ENCODE peak calls at places on chromosomes 11 and 22, in nine cellular contexts. One of them, this sample, is unnamed.

GRCh38 chr22:42283288-42284229 is 13.1 kb upstream of the TCF20 start:
- DNase-seq in mucosa of descending colon: no peak
- DNase-seq in GM23338: no peak
- DNase-seq in A549: no peak
- DNase-seq in upper lobe of right lung: peak
- DNase-seq in cardiac muscle cell: peak
- DNase-seq in breast epithelium: no peak
- DNase-seq in OCI-LY7: no peak
- DNase-seq in CD8-positive, alpha-beta T cell: peak
- DNase-seq in this sample: no peak

GRCh38 chr11:118152552-118153471 is at the start of gene SCN4B:
- DNase-seq in cardiac muscle cell: peak
- DNase-seq in A549: peak
- DNase-seq in CD8-positive, alpha-beta T cell: no peak
- DNase-seq in OCI-LY7: no peak
- DNase-seq in mucosa of descending colon: no peak
- DNase-seq in GM23338: peak
- DNase-seq in upper lobe of right lung: peak
- DNase-seq in breast epithelium: no peak
- DNase-seq in this sample: peak

GRCh38 chr11:18012906-18013781 is at the start of gene SERGEF:
- DNase-seq in OCI-LY7: peak
- DNase-seq in cardiac muscle cell: peak
- DNase-seq in upper lobe of right lung: peak
- DNase-seq in CD8-positive, alpha-beta T cell: peak
- DNase-seq in breast epithelium: peak
- DNase-seq in A549: peak
- DNase-seq in mucosa of descending colon: peak
- DNase-seq in GM23338: peak
- DNase-seq in this sample: peak

GRCh38 chr22:42500164-42500835 is 19.3 kb downstream of the RRP7A start:
- DNase-seq in upper lobe of right lung: peak
- DNase-seq in GM23338: peak
- DNase-seq in OCI-LY7: peak
- DNase-seq in CD8-positive, alpha-beta T cell: peak
- DNase-seq in breast epithelium: peak
- DNase-seq in A549: peak
- DNase-seq in cardiac muscle cell: peak
- DNase-seq in mucosa of descending colon: peak
- DNase-seq in this sample: peak

GRCh38 chr11:1568451-1568911 is 3.6 kb downstream of the DUSP8 start:
- DNase-seq in upper lobe of right lung: peak
- DNase-seq in OCI-LY7: peak
- DNase-seq in mucosa of descending colon: peak
- DNase-seq in cardiac muscle cell: no peak
- DNase-seq in GM23338: peak
- DNase-seq in breast epithelium: no peak
- DNase-seq in A549: no peak
- DNase-seq in CD8-positive, alpha-beta T cell: peak
- DNase-seq in this sample: no peak

GRCh38 chr11:107563702-107564101 is 1.8 kb downstream of the ALKBH8 start:
- DNase-seq in upper lobe of right lung: no peak
- DNase-seq in mucosa of descending colon: no peak
- DNase-seq in GM23338: peak
- DNase-seq in OCI-LY7: peak
- DNase-seq in breast epithelium: no peak
- DNase-seq in cardiac muscle cell: peak
- DNase-seq in CD8-positive, alpha-beta T cell: peak
- DNase-seq in A549: peak
- DNase-seq in this sample: peak

GRCh38 chr11:1564535-1565172 is 7.4 kb downstream of the DUSP8 start:
- DNase-seq in GM23338: peak
- DNase-seq in upper lobe of right lung: peak
- DNase-seq in mucosa of descending colon: peak
- DNase-seq in A549: no peak
- DNase-seq in breast epithelium: no peak
- DNase-seq in cardiac muscle cell: peak
- DNase-seq in OCI-LY7: peak
- DNase-seq in CD8-positive, alpha-beta T cell: peak
- DNase-seq in this sample: peak

GRCh38 chr22:17910561-17911311 is 113.6 kb downstream of the MICAL3 start:
- DNase-seq in mucosa of descending colon: no peak
- DNase-seq in OCI-LY7: no peak
- DNase-seq in A549: peak
- DNase-seq in GM23338: peak
- DNase-seq in upper lobe of right lung: no peak
- DNase-seq in breast epithelium: no peak
- DNase-seq in cardiac muscle cell: peak
- DNase-seq in CD8-positive, alpha-beta T cell: no peak
- DNase-seq in this sample: peak

GRCh38 chr22:44721206-44721605 is 19.2 kb downstream of the PRR5 start:
- DNase-seq in mucosa of descending colon: no peak
- DNase-seq in cardiac muscle cell: no peak
- DNase-seq in CD8-positive, alpha-beta T cell: no peak
- DNase-seq in upper lobe of right lung: no peak
- DNase-seq in breast epithelium: no peak
- DNase-seq in A549: no peak
- DNase-seq in GM23338: peak
- DNase-seq in OCI-LY7: peak
- DNase-seq in this sample: no peak

GRCh38 chr22:38513063-38513462 is 7.0 kb upstream of the DDX17 start:
- DNase-seq in GM23338: peak
- DNase-seq in breast epithelium: no peak
- DNase-seq in cardiac muscle cell: no peak
- DNase-seq in mucosa of descending colon: no peak
- DNase-seq in OCI-LY7: peak
- DNase-seq in A549: no peak
- DNase-seq in upper lobe of right lung: no peak
- DNase-seq in CD8-positive, alpha-beta T cell: peak
- DNase-seq in this sample: no peak

GRCh38 chr11:115496892-115497291 is 7.3 kb downstream of the CADM1 start:
- DNase-seq in breast epithelium: no peak
- DNase-seq in cardiac muscle cell: no peak
- DNase-seq in OCI-LY7: no peak
- DNase-seq in CD8-positive, alpha-beta T cell: no peak
- DNase-seq in GM23338: no peak
- DNase-seq in upper lobe of right lung: no peak
- DNase-seq in mucosa of descending colon: no peak
- DNase-seq in A549: no peak
- DNase-seq in this sample: no peak

GRCh38 chr11:679271-680207 is 15.5 kb downstream of the DEAF1 start:
- DNase-seq in mucosa of descending colon: peak
- DNase-seq in upper lobe of right lung: no peak
- DNase-seq in breast epithelium: no peak
- DNase-seq in OCI-LY7: no peak
- DNase-seq in CD8-positive, alpha-beta T cell: no peak
- DNase-seq in GM23338: no peak
- DNase-seq in cardiac muscle cell: no peak
- DNase-seq in A549: no peak
- DNase-seq in this sample: no peak

GRCh38 chr11:34972892-34973291 is 56.5 kb downstream of the PDHX start:
- DNase-seq in breast epithelium: no peak
- DNase-seq in cardiac muscle cell: peak
- DNase-seq in mucosa of descending colon: no peak
- DNase-seq in upper lobe of right lung: no peak
- DNase-seq in A549: no peak
- DNase-seq in GM23338: no peak
- DNase-seq in OCI-LY7: no peak
- DNase-seq in CD8-positive, alpha-beta T cell: no peak
- DNase-seq in this sample: peak

GRCh38 chr11:19953909-19954308 is 206.4 kb downstream of the DBX1 start:
- DNase-seq in breast epithelium: no peak
- DNase-seq in mucosa of descending colon: no peak
- DNase-seq in GM23338: peak
- DNase-seq in A549: peak
- DNase-seq in OCI-LY7: no peak
- DNase-seq in cardiac muscle cell: peak
- DNase-seq in upper lobe of right lung: no peak
- DNase-seq in CD8-positive, alpha-beta T cell: no peak
- DNase-seq in this sample: peak
- TF ChIP-seq CTCF in breast epithelium: peak
- TF ChIP-seq CTCF in mucosa of descending colon: no peak
- TF ChIP-seq CTCF in GM23338: peak
- TF ChIP-seq CTCF in A549: peak
- TF ChIP-seq CTCF in OCI-LY7: no peak
- TF ChIP-seq CTCF in cardiac muscle cell: peak
- TF ChIP-seq CTCF in upper lobe of right lung: peak
- TF ChIP-seq CTCF in CD8-positive, alpha-beta T cell: no peak
- TF ChIP-seq CTCF in this sample: peak

DNA sequence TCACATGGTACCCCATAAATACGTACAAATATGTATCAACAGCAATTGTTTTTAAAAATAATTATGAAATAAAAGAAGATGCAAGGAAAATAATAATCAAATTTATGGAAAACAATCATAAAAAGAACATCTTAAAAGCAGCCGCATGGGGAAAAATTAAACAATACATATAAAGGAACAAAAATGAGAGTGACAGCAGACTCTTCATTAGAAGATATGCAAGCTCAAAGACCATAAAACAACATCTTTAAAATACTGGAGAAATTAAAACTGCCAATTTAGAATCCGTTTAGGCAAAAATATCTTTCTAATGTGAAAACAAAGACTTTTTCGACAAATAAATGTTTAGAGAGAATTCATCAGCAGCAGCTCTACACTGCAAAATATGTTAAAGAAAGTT is 190.6 kb upstream of the C11orf58 start:
- DNase-seq in GM23338: no peak
- DNase-seq in CD8-positive, alpha-beta T cell: no peak
- DNase-seq in A549: no peak
- DNase-seq in mucosa of descending colon: no peak
- DNase-seq in cardiac muscle cell: no peak
- DNase-seq in upper lobe of right lung: no peak
- DNase-seq in breast epithelium: no peak
- DNase-seq in OCI-LY7: no peak
- DNase-seq in this sample: no peak
- H3K4me3 ChIP-seq in GM23338: no peak
- H3K4me3 ChIP-seq in CD8-positive, alpha-beta T cell: no peak
- H3K4me3 ChIP-seq in A549: no peak
- H3K4me3 ChIP-seq in mucosa of descending colon: no peak
- H3K4me3 ChIP-seq in cardiac muscle cell: no peak
- H3K4me3 ChIP-seq in upper lobe of right lung: no peak
- H3K4me3 ChIP-seq in breast epithelium: no peak
- H3K4me3 ChIP-seq in OCI-LY7: no peak
- H3K4me3 ChIP-seq in this sample: no peak

GRCh38 chr11:95150977-95151684 is 61.5 kb downstream of the ENDOD1 start:
- DNase-seq in mucosa of descending colon: peak
- DNase-seq in upper lobe of right lung: peak
- DNase-seq in OCI-LY7: peak
- DNase-seq in GM23338: peak
- DNase-seq in A549: peak
- DNase-seq in CD8-positive, alpha-beta T cell: peak
- DNase-seq in cardiac muscle cell: peak
- DNase-seq in breast epithelium: peak
- DNase-seq in this sample: peak
- TF ChIP-seq CTCF in mucosa of descending colon: peak
- TF ChIP-seq CTCF in upper lobe of right lung: peak
- TF ChIP-seq CTCF in OCI-LY7: peak
- TF ChIP-seq CTCF in GM23338: peak
- TF ChIP-seq CTCF in A549: peak
- TF ChIP-seq CTCF in CD8-positive, alpha-beta T cell: peak
- TF ChIP-seq CTCF in cardiac muscle cell: peak
- TF ChIP-seq CTCF in breast epithelium: peak
- TF ChIP-seq CTCF in this sample: peak

GRCh38 chr11:59151761-59152160 is 9.1 kb downstream of the FAM111A start:
- DNase-seq in upper lobe of right lung: no peak
- DNase-seq in CD8-positive, alpha-beta T cell: no peak
- DNase-seq in mucosa of descending colon: no peak
- DNase-seq in GM23338: no peak
- DNase-seq in A549: no peak
- DNase-seq in OCI-LY7: no peak
- DNase-seq in cardiac muscle cell: no peak
- DNase-seq in breast epithelium: no peak
- DNase-seq in this sample: no peak
- H3K4me3 ChIP-seq in upper lobe of right lung: no peak
- H3K4me3 ChIP-seq in CD8-positive, alpha-beta T cell: no peak
- H3K4me3 ChIP-seq in mucosa of descending colon: no peak
- H3K4me3 ChIP-seq in GM23338: no peak
- H3K4me3 ChIP-seq in A549: no peak
- H3K4me3 ChIP-seq in OCI-LY7: no peak
- H3K4me3 ChIP-seq in cardiac muscle cell: no peak
- H3K4me3 ChIP-seq in breast epithelium: no peak
- H3K4me3 ChIP-seq in this sample: no peak

GRCh38 chr11:65530157-65530496 is 5.2 kb downstream of the SCYL1 start:
- DNase-seq in GM23338: peak
- DNase-seq in mucosa of descending colon: no peak
- DNase-seq in CD8-positive, alpha-beta T cell: peak
- DNase-seq in breast epithelium: no peak
- DNase-seq in upper lobe of right lung: no peak
- DNase-seq in cardiac muscle cell: no peak
- DNase-seq in OCI-LY7: peak
- DNase-seq in A549: no peak
- DNase-seq in this sample: no peak
- TF ChIP-seq CTCF in GM23338: peak
- TF ChIP-seq CTCF in mucosa of descending colon: no peak
- TF ChIP-seq CTCF in CD8-positive, alpha-beta T cell: peak
- TF ChIP-seq CTCF in breast epithelium: no peak
- TF ChIP-seq CTCF in upper lobe of right lung: peak
- TF ChIP-seq CTCF in cardiac muscle cell: peak
- TF ChIP-seq CTCF in OCI-LY7: peak
- TF ChIP-seq CTCF in A549: no peak
- TF ChIP-seq CTCF in this sample: peak

DNA sequence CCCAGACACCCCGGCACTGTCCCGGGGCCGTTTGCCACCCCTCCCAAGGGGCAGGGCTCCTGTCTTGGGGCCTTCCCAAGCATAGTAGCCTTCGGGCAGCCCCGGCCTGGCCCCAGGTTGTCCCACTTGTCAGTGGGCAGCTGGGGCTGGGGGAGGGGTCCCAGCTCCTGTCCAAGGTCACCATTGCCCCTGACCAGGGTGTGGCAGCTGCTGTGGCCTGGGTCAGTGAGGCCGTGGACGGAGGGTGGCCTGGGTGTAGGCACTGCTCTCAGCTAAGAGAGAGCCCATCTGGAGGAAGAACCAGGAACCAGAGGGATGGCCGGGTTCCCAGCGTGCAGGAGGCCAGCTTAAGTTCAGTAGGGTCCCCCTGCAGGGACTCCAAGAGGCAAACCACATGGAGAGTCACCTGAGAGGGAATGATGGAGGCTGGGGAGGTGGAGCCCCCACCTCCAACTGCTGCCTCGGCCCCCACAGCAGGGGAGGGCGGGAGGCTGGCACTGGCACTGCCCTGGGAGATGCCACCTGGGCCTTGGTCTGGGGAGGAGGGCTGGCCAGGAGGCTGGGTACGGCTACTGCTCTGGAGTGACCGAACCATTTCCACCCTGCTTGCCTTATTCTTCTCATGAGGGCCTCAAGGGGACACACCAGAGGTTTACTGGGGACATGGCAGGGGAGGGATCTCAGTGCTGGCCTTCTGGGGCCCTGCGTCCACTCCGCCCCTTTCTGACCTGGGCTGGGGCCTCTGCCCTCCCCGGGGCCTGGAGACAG is 6.7 kb upstream of the CCDC188 start:
- DNase-seq in mucosa of descending colon: no peak
- DNase-seq in CD8-positive, alpha-beta T cell: no peak
- DNase-seq in OCI-LY7: no peak
- DNase-seq in GM23338: no peak
- DNase-seq in breast epithelium: no peak
- DNase-seq in upper lobe of right lung: no peak
- DNase-seq in cardiac muscle cell: no peak
- DNase-seq in A549: no peak
- DNase-seq in this sample: no peak
- H3K4me3 ChIP-seq in mucosa of descending colon: no peak
- H3K4me3 ChIP-seq in CD8-positive, alpha-beta T cell: no peak
- H3K4me3 ChIP-seq in OCI-LY7: no peak
- H3K4me3 ChIP-seq in GM23338: no peak
- H3K4me3 ChIP-seq in breast epithelium: no peak
- H3K4me3 ChIP-seq in upper lobe of right lung: no peak
- H3K4me3 ChIP-seq in cardiac muscle cell: no peak
- H3K4me3 ChIP-seq in A549: no peak
- H3K4me3 ChIP-seq in this sample: no peak